ENCODE peak calls at places on chromosomes 13 and 19, in ten cellular contexts. L, A, E, W, I, G, F, Y, M and N are unnamed samples.
A peak's percentile ranks its signal among the peaks of the same experiment; 100 is the strongest.

GRCh38 chr13:111396457-111396856 is 76.0 kb downstream of the TEX29 start:
- DNase-seq in L (no peak), A (no peak), E (no peak), W (no peak), I (no peak), G (no peak), F (no peak), Y (no peak), M (no peak), N (no peak)

GRCh38 chr13:97161832-97162231 is 60.3 kb upstream of the MBNL2 start:
- DNase-seq in L (no peak), A (no peak), E (no peak), W (no peak), I (no peak), G (no peak), F (no peak), Y (no peak), M (no peak), N (no peak)

GRCh38 chr19:53906211-53907192 is 2.6 kb upstream of the CACNG7 start:
- DNase-seq in L (peak; percentile 41), A (no peak), E (no peak), W (peak; percentile 72), I (peak; percentile 25), G (peak; percentile 23), F (peak; percentile 62), Y (no peak), M (no peak), N (peak; percentile 29)

GRCh38 chr13:44972956-44973581 is 16.2 kb downstream of the NUFIP1 start:
- DNase-seq in L (no peak), A (peak; percentile 37), E (peak; percentile 5), W (peak; percentile 80), I (peak; percentile 10), G (no peak), F (no peak), Y (no peak), M (peak; percentile 31), N (no peak)

GRCh38 chr19:49339364-49340068 is 4.3 kb downstream of the CD37 start:
- DNase-seq in L (peak; percentile 19), A (peak; percentile 95), E (no peak), W (peak; percentile 33), I (peak; percentile 74), G (no peak), F (no peak), Y (peak; percentile 94), M (peak; percentile 77), N (peak; percentile 67)

GRCh38 chr19:46606019-46606418 is 4.9 kb downstream of the CALM3 start:
- DNase-seq in L (peak; percentile 5), A (no peak), E (no peak), W (no peak), I (no peak), G (no peak), F (no peak), Y (no peak), M (no peak), N (no peak)

GRCh38 chr13:81406639-81407292 is 1065.8 kb upstream of the SPRY2 start:
- DNase-seq in L (no peak), A (no peak), E (no peak), W (no peak), I (no peak), G (no peak), F (no peak), Y (no peak), M (peak; percentile 93), N (no peak)

GRCh38 chr19:3163230-3163886 is 15.2 kb upstream of the S1PR4 start:
- DNase-seq in L (no peak), A (peak; percentile 44), E (peak; percentile 43), W (peak; percentile 87), I (peak; percentile 44), G (no peak), F (peak; percentile 80), Y (no peak), M (peak; percentile 58), N (peak; percentile 20)

GRCh38 chr19:33368074-33368864 is 5.2 kb upstream of the CEBPG start:
- DNase-seq in L (no peak), A (peak; percentile 40), E (peak; percentile 37), W (no peak), I (no peak), G (no peak), F (no peak), Y (no peak), M (peak; percentile 59), N (no peak)

GRCh38 chr13:108342369-108343289 is 73.1 kb downstream of the TNFSF13B start:
- DNase-seq in L (no peak), A (peak; percentile 72), E (peak; percentile 50), W (peak; percentile 70), I (no peak), G (no peak), F (no peak), Y (no peak), M (peak; percentile 30), N (no peak)

GRCh38 chr13:75637101-75637774 is 1.1 kb downstream of the LMO7 start:
- DNase-seq in L (no peak), A (no peak), E (no peak), W (peak; percentile 53), I (no peak), G (no peak), F (no peak), Y (no peak), M (peak; percentile 18), N (no peak)

GRCh38 chr19:47102561-47103135 is 10.9 kb downstream of the ZC3H4 start:
- DNase-seq in L (no peak), A (no peak), E (no peak), W (peak; percentile 15), I (no peak), G (no peak), F (no peak), Y (no peak), M (peak; percentile 49), N (no peak)

GRCh38 chr19:22472180-22472637 is 50.1 kb upstream of the ZNF98 start:
- DNase-seq in L (no peak), A (no peak), E (no peak), W (no peak), I (no peak), G (no peak), F (no peak), Y (no peak), M (no peak), N (no peak)

GRCh38 chr19:5926641-5927438 is 12.8 kb downstream of the CAPS start:
- DNase-seq in L (no peak), A (peak; percentile 42), E (no peak), W (peak; percentile 88), I (no peak), G (no peak), F (no peak), Y (no peak), M (no peak), N (no peak)

GRCh38 chr19:44592451-44592890 is 20.9 kb upstream of the IGSF23 start:
- DNase-seq in L (no peak), A (peak; percentile 24), E (peak; percentile 93), W (no peak), I (no peak), G (no peak), F (no peak), Y (no peak), M (peak; percentile 75), N (no peak)

GRCh38 chr19:1651548-1652394 is 644 bp downstream of the TCF3 start:
- DNase-seq in L (no peak), A (peak; percentile 52), E (no peak), W (peak; percentile 78), I (no peak), G (no peak), F (peak; percentile 42), Y (no peak), M (peak; percentile 23), N (no peak)

GRCh38 chr13:42548731-42549554 is 25.0 kb upstream of the TNFSF11 start:
- DNase-seq in L (no peak), A (peak; percentile 85), E (peak; percentile 97), W (no peak), I (peak; percentile 2), G (no peak), F (no peak), Y (no peak), M (no peak), N (no peak)

GRCh38 chr13:29702912-29703351 is 107.4 kb upstream of the SLC7A1 start:
- DNase-seq in L (no peak), A (peak; percentile 91), E (peak; percentile 54), W (peak; percentile 89), I (no peak), G (no peak), F (no peak), Y (no peak), M (no peak), N (no peak)

GRCh38 chr13:80572308-80572676 is 231.4 kb upstream of the SPRY2 start:
- DNase-seq in L (no peak), A (no peak), E (no peak), W (no peak), I (no peak), G (no peak), F (no peak), Y (no peak), M (no peak), N (no peak)

GRCh38 chr13:96860829-96861228 is 133.4 kb downstream of the OXGR1 start:
- DNase-seq in L (no peak), A (no peak), E (no peak), W (no peak), I (no peak), G (no peak), F (no peak), Y (no peak), M (no peak), N (no peak)

GRCh38 chr13:76697277-76697676 is 188.9 kb downstream of the KCTD12 start:
- DNase-seq in L (no peak), A (no peak), E (no peak), W (no peak), I (no peak), G (no peak), F (no peak), Y (no peak), M (peak; percentile 9), N (no peak)

GRCh38 chr13:60604058-60604457 is 207.0 kb downstream of the TDRD3 start:
- DNase-seq in L (no peak), A (no peak), E (no peak), W (no peak), I (no peak), G (no peak), F (no peak), Y (no peak), M (no peak), N (no peak)

GRCh38 chr19:49533551-49534488 is 6.0 kb downstream of the RCN3 start:
- DNase-seq in L (peak; percentile 28), A (peak; percentile 71), E (peak; percentile 83), W (peak; percentile 50), I (peak; percentile 23), G (no peak), F (peak; percentile 85), Y (no peak), M (peak; percentile 40), N (peak; percentile 42)

GRCh38 chr19:43534811-43535761 is 2.1 kb downstream of the ZNF575 start:
- DNase-seq in L (peak; percentile 12), A (peak; percentile 57), E (no peak), W (peak; percentile 61), I (peak; percentile 52), G (no peak), F (peak; percentile 30), Y (no peak), M (peak; percentile 57), N (peak; percentile 32)

GRCh38 chr19:12913011-12913561 is 6.0 kb downstream of the SYCE2 start:
- DNase-seq in L (peak; percentile 79), A (peak; percentile 60), E (no peak), W (peak; percentile 59), I (peak; percentile 92), G (no peak), F (no peak), Y (no peak), M (no peak), N (peak; percentile 68)

GRCh38 chr13:27036236-27036981 is 135.2 kb downstream of the USP12 start:
- DNase-seq in L (no peak), A (no peak), E (no peak), W (peak; percentile 44), I (no peak), G (no peak), F (no peak), Y (no peak), M (peak; percentile 44), N (no peak)

GRCh38 chr19:30309983-30310805 is 62.0 kb upstream of the ZNF536 start:
- DNase-seq in L (no peak), A (no peak), E (no peak), W (no peak), I (no peak), G (no peak), F (no peak), Y (no peak), M (no peak), N (no peak)

GRCh38 chr19:2618611-2619010 is 83.9 kb downstream of the GNG7 start:
- DNase-seq in L (no peak), A (peak; percentile 47), E (peak; percentile 94), W (peak; percentile 58), I (no peak), G (no peak), F (peak; percentile 63), Y (no peak), M (peak; percentile 72), N (no peak)